ENCODE peak calls at places on chromosomes 3 and 15, in eight cellular contexts. R, A, S, B, X, L, D and Q are unnamed samples.

GRCh38 chr3:145058483-145058882 is 1086.9 kb downstream of the DIPK2A start:
- DNase-seq in X (no peak), S (no peak), R (no peak), A (no peak), D (no peak), B (no peak), L (no peak), Q (no peak)

GRCh38 chr15:60912984-60913697 is 316.0 kb downstream of the RORA start:
- DNase-seq in R (peak), L (no peak), S (no peak), B (no peak), A (no peak), D (no peak), X (no peak), Q (no peak)

GRCh38 chr3:45765956-45766355 is 30.4 kb downstream of the SLC6A20 start:
- DNase-seq in R (no peak), X (no peak), B (no peak), L (peak), S (no peak), D (no peak), A (no peak), Q (no peak)

GRCh38 chr3:21672303-21672702 is 78.7 kb downstream of the ZNF385D start:
- DNase-seq in R (no peak), B (peak), D (peak), A (no peak), X (no peak), S (no peak), L (no peak), Q (no peak)

GRCh38 chr15:27231811-27232210 is 260.8 kb downstream of the GABRG3 start:
- DNase-seq in L (no peak), S (no peak), B (no peak), R (no peak), X (no peak), D (no peak), A (no peak), Q (no peak)

GRCh38 chr3:175605851-175606250 is 746.7 kb downstream of the NAALADL2 start:
- DNase-seq in D (no peak), L (no peak), A (no peak), R (peak), B (no peak), X (no peak), S (no peak), Q (no peak)

GRCh38 chr3:49469037-49469875 is 811 bp upstream of the DAG1 start:
- DNase-seq in X (no peak), S (no peak), D (peak), L (peak), B (peak), R (peak), A (peak), Q (peak)

GRCh38 chr15:68650901-68651709 is 72.3 kb downstream of the CORO2B start:
- DNase-seq in R (peak), X (no peak), A (no peak), B (peak), L (peak), D (no peak), S (no peak), Q (no peak)

GRCh38 chr3:97972976-97973375 is 745 bp upstream of the RIOX2 start:
- DNase-seq in A (no peak), R (no peak), L (no peak), B (no peak), X (no peak), D (no peak), S (no peak), Q (no peak)

GRCh38 chr3:151276038-151277027 is 2.0 kb downstream of the P2RY14 start:
- DNase-seq in L (no peak), A (no peak), D (no peak), R (no peak), X (no peak), B (no peak), S (peak), Q (no peak)

GRCh38 chr3:87268646-87269211 is 7.7 kb downstream of the POU1F1 start:
- DNase-seq in A (no peak), X (no peak), R (no peak), L (no peak), D (no peak), B (no peak), S (no peak), Q (no peak)

GRCh38 chr3:16897254-16897926 is 12.6 kb downstream of the PLCL2 start:
- DNase-seq in A (no peak), S (no peak), B (peak), L (peak), R (no peak), D (no peak), X (no peak), Q (no peak)

GRCh38 chr3:4395448-4395847 is 71.6 kb downstream of the SUMF1 start:
- DNase-seq in D (no peak), S (no peak), B (no peak), R (no peak), A (no peak), X (no peak), L (no peak), Q (no peak)

GRCh38 chr3:71438004-71438685 is 145.4 kb downstream of the FOXP1 start:
- DNase-seq in L (no peak), S (no peak), D (no peak), B (no peak), R (no peak), A (no peak), X (no peak), Q (no peak)

GRCh38 chr15:62071711-62072308 is 5.0 kb downstream of the C2CD4A start:
- DNase-seq in X (no peak), L (no peak), R (peak), D (peak), S (no peak), B (peak), A (no peak), Q (no peak)

GRCh38 chr3:190265795-190266194 is 56.5 kb downstream of the CLDN1 start:
- DNase-seq in R (no peak), B (no peak), A (no peak), X (no peak), D (peak), S (no peak), L (peak), Q (no peak)

GRCh38 chr15:86850939-86851338 is 771.3 kb downstream of the AGBL1 start:
- DNase-seq in R (no peak), D (no peak), X (no peak), S (no peak), B (no peak), A (no peak), L (no peak), Q (no peak)

GRCh38 chr3:112126501-112126900 is 6.5 kb downstream of the GCSAM start:
- DNase-seq in D (peak), A (no peak), X (no peak), S (no peak), R (no peak), L (no peak), B (no peak), Q (no peak)

GRCh38 chr15:47820780-47821319 is 103.5 kb downstream of the SEMA6D start:
- DNase-seq in B (no peak), S (no peak), L (no peak), X (no peak), A (peak), R (no peak), D (peak), Q (no peak)

GRCh38 chr3:134161817-134162396 is 88.8 kb downstream of the RYK start:
- DNase-seq in A (no peak), X (no peak), S (no peak), B (no peak), D (no peak), L (no peak), R (no peak), Q (no peak)

GRCh38 chr15:65790692-65791334 is 1.3 kb downstream of the DENND4A start:
- DNase-seq in D (peak), R (peak), S (no peak), L (no peak), A (no peak), B (peak), X (no peak), Q (no peak)

GRCh38 chr3:89332311-89333159 is 225.1 kb downstream of the EPHA3 start:
- DNase-seq in S (no peak), D (no peak), B (no peak), R (no peak), X (no peak), L (no peak), A (no peak), Q (no peak)

GRCh38 chr3:190120161-190121060 is at the start of gene P3H2:
- DNase-seq in B (peak), A (peak), R (peak), S (peak), D (peak), X (no peak), L (peak), Q (peak)

GRCh38 chr3:98806583-98806982 is 43.4 kb downstream of the ST3GAL6 start:
- DNase-seq in R (no peak), X (no peak), D (peak), L (no peak), S (no peak), A (no peak), B (no peak), Q (no peak)